ENCODE peak calls at places on chromosomes 7 and 10, in nine cellular contexts. J is HFF-Myc, P is foreskin fibroblast, S is vagina, A is fibroblast of villous mesenchyme, W is RWPE1, I is GM12865, Y is cardiac fibroblast, V is kidney epithelial cell. M is an unnamed sample.

GRCh38 chr7:12694817-12695216 is 7.4 kb downstream of the ARL4A start:
- DNase-seq in J (no peak), P (no peak), S (no peak), A (no peak), W (no peak), I (no peak), Y (no peak), V (no peak), M (no peak)

GRCh38 chr10:101007915-101008822 is 8.6 kb downstream of the LZTS2 start:
- DNase-seq in J (no peak), P (no peak), S (no peak), A (no peak), W (no peak), I (no peak), Y (no peak), V (no peak), M (no peak)

GRCh38 chr7:1668486-1668931 is 1.6 kb upstream of the ELFN1 start:
- DNase-seq in J (no peak), P (no peak), S (no peak), A (no peak), W (no peak), I (no peak), Y (no peak), V (no peak), M (no peak)

GRCh38 chr10:75108684-75109458 is 2.6 kb upstream of the SAMD8 start:
- DNase-seq in J (no peak), P (no peak), S (no peak), A (no peak), W (peak), I (peak), Y (peak), V (no peak), M (no peak)

GRCh38 chr10:132276179-132276675 is 31.5 kb downstream of the STK32C start:
- DNase-seq in J (no peak), P (no peak), S (no peak), A (no peak), W (no peak), I (no peak), Y (no peak), V (no peak), M (no peak)

GRCh38 chr7:96770758-96771157 is 61.1 kb upstream of the SEM1 start:
- DNase-seq in J (no peak), P (no peak), S (no peak), A (no peak), W (no peak), I (no peak), Y (no peak), V (no peak), M (no peak)

GRCh38 chr10:3042589-3042988 is 24.8 kb upstream of the PFKP start:
- DNase-seq in J (no peak), P (no peak), S (no peak), A (peak), W (no peak), I (no peak), Y (peak), V (no peak), M (no peak)

GRCh38 chr7:132578826-132579225 is 2.6 kb upstream of the PLXNA4 start:
- DNase-seq in J (no peak), P (no peak), S (peak), A (no peak), W (no peak), I (no peak), Y (no peak), V (no peak), M (no peak)

GRCh38 chr7:7002416-7003062 is 176.5 kb upstream of the CCZ1B start:
- DNase-seq in J (no peak), P (no peak), S (no peak), A (no peak), W (no peak), I (no peak), Y (no peak), V (no peak), M (no peak)

GRCh38 chr10:470339-471003 is 219.0 kb downstream of the DIP2C start:
- DNase-seq in J (no peak), P (no peak), S (peak), A (no peak), W (no peak), I (no peak), Y (no peak), V (no peak), M (no peak)

GRCh38 chr7:7564323-7564780 is 2.3 kb upstream of the MIOS start:
- DNase-seq in J (peak), P (peak), S (no peak), A (peak), W (peak), I (no peak), Y (peak), V (peak), M (peak)

GRCh38 chr7:141374425-141374824 is 176.8 kb upstream of the AGK start:
- DNase-seq in J (no peak), P (no peak), S (no peak), A (no peak), W (no peak), I (no peak), Y (no peak), V (no peak), M (no peak)

GRCh38 chr7:151028131-151028947 is at the start of gene ABCB8:
- DNase-seq in J (peak), P (peak), S (peak), A (peak), W (peak), I (peak), Y (peak), V (peak), M (peak)

GRCh38 chr10:8337332-8337651 is 282.8 kb downstream of the GATA3 start:
- DNase-seq in J (no peak), P (no peak), S (no peak), A (peak), W (no peak), I (no peak), Y (no peak), V (no peak), M (no peak)

GRCh38 chr10:11831520-11831951 is 8.4 kb downstream of the PROSER2 start:
- DNase-seq in J (no peak), P (no peak), S (no peak), A (no peak), W (no peak), I (no peak), Y (no peak), V (no peak), M (no peak)

GRCh38 chr7:98870071-98870651 is 347 bp upstream of the TMEM130 start:
- DNase-seq in J (no peak), P (peak), S (no peak), A (no peak), W (peak), I (peak), Y (peak), V (no peak), M (peak)

GRCh38 chr10:102791754-102792153 is 45.5 kb downstream of the CYP17A1 start:
- DNase-seq in J (no peak), P (peak), S (no peak), A (peak), W (no peak), I (no peak), Y (no peak), V (no peak), M (no peak)

GRCh38 chr10:108690530-108690929 is 1232.8 kb downstream of the XPNPEP1 start:
- DNase-seq in J (no peak), P (no peak), S (no peak), A (no peak), W (no peak), I (no peak), Y (no peak), V (no peak), M (no peak)

GRCh38 chr7:33887576-33887975 is 17.8 kb upstream of the BMPER start:
- DNase-seq in J (no peak), P (no peak), S (no peak), A (no peak), W (no peak), I (no peak), Y (no peak), V (no peak), M (no peak)

GRCh38 chr7:33888206-33888605 is 17.1 kb upstream of the BMPER start:
- DNase-seq in J (no peak), P (no peak), S (no peak), A (no peak), W (no peak), I (no peak), Y (no peak), V (no peak), M (peak)

GRCh38 chr7:33883566-33883965 is 21.8 kb upstream of the BMPER start:
- DNase-seq in J (no peak), P (no peak), S (no peak), A (no peak), W (no peak), I (no peak), Y (no peak), V (no peak), M (no peak)

GRCh38 chr7:33885290-33886005 is 19.9 kb upstream of the BMPER start:
- DNase-seq in J (no peak), P (no peak), S (no peak), A (peak), W (no peak), I (no peak), Y (no peak), V (no peak), M (no peak)

GRCh38 chr7:33886100-33886623 is 19.2 kb upstream of the BMPER start:
- DNase-seq in J (no peak), P (no peak), S (no peak), A (peak), W (peak), I (no peak), Y (no peak), V (no peak), M (no peak)
- TF ChIP-seq CTCF in J (peak), P (peak), S (no peak), A (peak), W (no peak), I (no peak), Y (peak), V (peak), M (peak)

GRCh38 chr10:63633677-63634487 is 112.7 kb downstream of the REEP3 start:
- DNase-seq in J (peak), P (no peak), S (no peak), A (peak), W (peak), I (no peak), Y (peak), V (peak), M (peak)
- TF ChIP-seq CTCF in J (peak), P (peak), S (no peak), A (peak), W (peak), I (peak), Y (peak), V (peak), M (peak)

DNA sequence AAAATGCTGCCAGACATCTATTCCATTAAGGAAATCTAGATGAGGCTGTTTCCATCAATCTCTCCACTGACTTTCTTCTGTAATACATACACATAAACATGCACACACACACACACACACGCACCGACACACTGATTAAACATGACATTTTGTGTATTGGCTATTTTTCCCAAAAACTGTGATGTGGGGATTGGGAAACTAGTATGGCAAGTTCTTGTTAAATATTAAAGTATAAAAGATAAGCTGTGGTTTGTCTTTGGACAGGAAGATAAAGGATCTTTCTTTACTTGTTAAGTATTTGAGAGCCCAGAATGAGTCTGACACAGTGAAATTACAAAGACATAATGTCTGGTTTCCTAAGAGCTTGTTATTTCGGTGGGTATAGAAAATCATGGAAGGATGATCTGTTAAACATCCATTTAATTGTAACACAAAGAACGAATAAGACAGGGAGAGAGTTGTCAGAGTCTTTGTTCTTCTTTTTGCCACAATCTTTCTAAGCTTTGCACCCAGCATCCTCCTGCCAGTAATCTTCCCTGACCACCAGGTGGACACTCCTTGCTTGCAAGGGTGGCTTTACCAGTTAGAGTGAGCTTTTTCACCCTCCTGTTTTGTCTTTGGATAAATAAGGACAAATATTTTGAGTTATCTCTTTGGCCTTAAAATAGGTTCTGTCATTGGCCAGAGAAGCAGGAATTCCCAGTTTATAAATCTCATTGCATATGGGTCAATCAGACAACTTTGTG is 177.2 kb upstream of the TMEM72 start:
- DNase-seq in J (no peak), P (no peak), S (no peak), A (no peak), W (no peak), I (no peak), Y (peak), V (no peak), M (no peak)
- TF ChIP-seq CTCF in J (peak), P (peak), S (no peak), A (peak), W (no peak), I (no peak), Y (peak), V (peak), M (peak)

GRCh38 chr10:63115732-63116383 is 17.3 kb upstream of the NRBF2 start:
- DNase-seq in J (no peak), P (peak), S (no peak), A (peak), W (peak), I (no peak), Y (peak), V (no peak), M (peak)
- TF ChIP-seq CTCF in J (no peak), P (no peak), S (no peak), A (no peak), W (no peak), I (no peak), Y (peak), V (no peak), M (no peak)

M was measured in MCF 10A.